ENCODE peak calls at places on chromosomes 7 and 10, in nine cellular contexts. One of them, this sample, is unnamed.
A peak's percentile ranks its signal among the peaks of the same experiment; 100 is the strongest.

GRCh38 chr7:66974986-66975590 is 20.3 kb downstream of the SBDS start:
- DNase-seq in tibial nerve: no peak
- DNase-seq in IMR-90: no peak
- DNase-seq in stomach: no peak
- DNase-seq in gastrocnemius medialis: no peak
- DNase-seq in body of pancreas: no peak
- DNase-seq in uterus: no peak
- DNase-seq in heart left ventricle: no peak
- DNase-seq in A549: no peak
- DNase-seq in this sample: no peak

GRCh38 chr10:23974886-23975830 is 233.8 kb upstream of the KIAA1217 start:
- DNase-seq in tibial nerve: no peak
- DNase-seq in IMR-90: no peak
- DNase-seq in stomach: no peak
- DNase-seq in gastrocnemius medialis: no peak
- DNase-seq in body of pancreas: no peak
- DNase-seq in uterus: no peak
- DNase-seq in heart left ventricle: no peak
- DNase-seq in A549: no peak
- DNase-seq in this sample: no peak

GRCh38 chr7:140541513-140542192 is 62.3 kb upstream of the MKRN1 start:
- DNase-seq in tibial nerve: peak; percentile 39
- DNase-seq in IMR-90: peak; percentile 96
- DNase-seq in stomach: peak; percentile 37
- DNase-seq in gastrocnemius medialis: peak; percentile 49
- DNase-seq in body of pancreas: peak; percentile 42
- DNase-seq in uterus: peak; percentile 90
- DNase-seq in heart left ventricle: peak; percentile 54
- DNase-seq in A549: peak; percentile 95
- DNase-seq in this sample: peak; percentile 84

GRCh38 chr7:115585015-115585655 is 445.4 kb downstream of the TFEC start:
- DNase-seq in tibial nerve: no peak
- DNase-seq in IMR-90: peak; percentile 29
- DNase-seq in stomach: no peak
- DNase-seq in gastrocnemius medialis: no peak
- DNase-seq in body of pancreas: no peak
- DNase-seq in uterus: no peak
- DNase-seq in heart left ventricle: no peak
- DNase-seq in A549: no peak
- DNase-seq in this sample: no peak

GRCh38 chr7:17685141-17685540 is 255.2 kb downstream of the SNX13 start:
- DNase-seq in tibial nerve: no peak
- DNase-seq in IMR-90: no peak
- DNase-seq in stomach: no peak
- DNase-seq in gastrocnemius medialis: no peak
- DNase-seq in body of pancreas: no peak
- DNase-seq in uterus: no peak
- DNase-seq in heart left ventricle: no peak
- DNase-seq in A549: no peak
- DNase-seq in this sample: no peak

GRCh38 chr10:77377678-77378352 is 259.8 kb downstream of the KCNMA1 start:
- DNase-seq in tibial nerve: no peak
- DNase-seq in IMR-90: no peak
- DNase-seq in stomach: no peak
- DNase-seq in gastrocnemius medialis: no peak
- DNase-seq in body of pancreas: peak; percentile 71
- DNase-seq in uterus: no peak
- DNase-seq in heart left ventricle: no peak
- DNase-seq in A549: no peak
- DNase-seq in this sample: no peak

GRCh38 chr10:93224005-93224779 is 150.5 kb downstream of the CYP26A1 start:
- DNase-seq in tibial nerve: no peak
- DNase-seq in IMR-90: no peak
- DNase-seq in stomach: no peak
- DNase-seq in gastrocnemius medialis: no peak
- DNase-seq in body of pancreas: no peak
- DNase-seq in uterus: no peak
- DNase-seq in heart left ventricle: no peak
- DNase-seq in A549: no peak
- DNase-seq in this sample: no peak

GRCh38 chr10:83012866-83013265 is 1126.4 kb upstream of the GHITM start:
- DNase-seq in tibial nerve: no peak
- DNase-seq in IMR-90: no peak
- DNase-seq in stomach: no peak
- DNase-seq in gastrocnemius medialis: no peak
- DNase-seq in body of pancreas: no peak
- DNase-seq in uterus: no peak
- DNase-seq in heart left ventricle: no peak
- DNase-seq in A549: no peak
- DNase-seq in this sample: no peak

GRCh38 chr7:122305475-122306319 is 1.1 kb upstream of the FEZF1 start:
- DNase-seq in tibial nerve: no peak
- DNase-seq in IMR-90: no peak
- DNase-seq in stomach: no peak
- DNase-seq in gastrocnemius medialis: no peak
- DNase-seq in body of pancreas: no peak
- DNase-seq in uterus: no peak
- DNase-seq in heart left ventricle: no peak
- DNase-seq in A549: no peak
- DNase-seq in this sample: no peak

GRCh38 chr10:116688241-116688711 is 54.1 kb downstream of the HSPA12A start:
- DNase-seq in tibial nerve: no peak
- DNase-seq in IMR-90: peak; percentile 80
- DNase-seq in stomach: no peak
- DNase-seq in gastrocnemius medialis: no peak
- DNase-seq in body of pancreas: no peak
- DNase-seq in uterus: peak; percentile 42
- DNase-seq in heart left ventricle: peak; percentile 35
- DNase-seq in A549: no peak
- DNase-seq in this sample: peak; percentile 44

GRCh38 chr10:122461367-122461728 is at the start of gene HTRA1:
- DNase-seq in tibial nerve: peak; percentile 45
- DNase-seq in IMR-90: peak; percentile 61
- DNase-seq in stomach: peak; percentile 56
- DNase-seq in gastrocnemius medialis: peak; percentile 41
- DNase-seq in body of pancreas: peak; percentile 72
- DNase-seq in uterus: peak; percentile 75
- DNase-seq in heart left ventricle: peak; percentile 89
- DNase-seq in A549: peak; percentile 49
- DNase-seq in this sample: peak; percentile 68

GRCh38 chr10:81177651-81178244 is 640.0 kb downstream of the SH2D4B start:
- DNase-seq in tibial nerve: no peak
- DNase-seq in IMR-90: no peak
- DNase-seq in stomach: no peak
- DNase-seq in gastrocnemius medialis: no peak
- DNase-seq in body of pancreas: no peak
- DNase-seq in uterus: no peak
- DNase-seq in heart left ventricle: no peak
- DNase-seq in A549: no peak
- DNase-seq in this sample: no peak

GRCh38 chr7:164882-165660 is 27.3 kb upstream of the FAM20C start:
- DNase-seq in tibial nerve: no peak
- DNase-seq in IMR-90: no peak
- DNase-seq in stomach: peak; percentile 82
- DNase-seq in gastrocnemius medialis: no peak
- DNase-seq in body of pancreas: no peak
- DNase-seq in uterus: no peak
- DNase-seq in heart left ventricle: no peak
- DNase-seq in A549: no peak
- DNase-seq in this sample: no peak

GRCh38 chr10:100265821-100266485 is 1.5 kb downstream of the CWF19L1 start:
- DNase-seq in tibial nerve: no peak
- DNase-seq in IMR-90: no peak
- DNase-seq in stomach: no peak
- DNase-seq in gastrocnemius medialis: no peak
- DNase-seq in body of pancreas: no peak
- DNase-seq in uterus: no peak
- DNase-seq in heart left ventricle: no peak
- DNase-seq in A549: no peak
- DNase-seq in this sample: no peak

GRCh38 chr10:100267237-100268104 is at the start of gene CWF19L1:
- DNase-seq in tibial nerve: peak; percentile 87
- DNase-seq in IMR-90: peak; percentile 88
- DNase-seq in stomach: peak; percentile 90
- DNase-seq in gastrocnemius medialis: peak; percentile 86
- DNase-seq in body of pancreas: peak; percentile 87
- DNase-seq in uterus: peak; percentile 88
- DNase-seq in heart left ventricle: peak; percentile 89
- DNase-seq in A549: peak; percentile 77
- DNase-seq in this sample: peak; percentile 79
- TF ChIP-seq POLR2A in tibial nerve: no peak
- TF ChIP-seq POLR2A in IMR-90: no peak
- TF ChIP-seq POLR2A in stomach: peak; percentile 44
- TF ChIP-seq POLR2A in gastrocnemius medialis: peak; percentile 14
- TF ChIP-seq POLR2A in body of pancreas: peak; percentile 85
- TF ChIP-seq POLR2A in uterus: peak; percentile 27
- TF ChIP-seq POLR2A in heart left ventricle: peak; percentile 51
- TF ChIP-seq POLR2A in A549: peak; percentile 59
- TF ChIP-seq POLR2A in this sample: peak; percentile 67

DNA sequence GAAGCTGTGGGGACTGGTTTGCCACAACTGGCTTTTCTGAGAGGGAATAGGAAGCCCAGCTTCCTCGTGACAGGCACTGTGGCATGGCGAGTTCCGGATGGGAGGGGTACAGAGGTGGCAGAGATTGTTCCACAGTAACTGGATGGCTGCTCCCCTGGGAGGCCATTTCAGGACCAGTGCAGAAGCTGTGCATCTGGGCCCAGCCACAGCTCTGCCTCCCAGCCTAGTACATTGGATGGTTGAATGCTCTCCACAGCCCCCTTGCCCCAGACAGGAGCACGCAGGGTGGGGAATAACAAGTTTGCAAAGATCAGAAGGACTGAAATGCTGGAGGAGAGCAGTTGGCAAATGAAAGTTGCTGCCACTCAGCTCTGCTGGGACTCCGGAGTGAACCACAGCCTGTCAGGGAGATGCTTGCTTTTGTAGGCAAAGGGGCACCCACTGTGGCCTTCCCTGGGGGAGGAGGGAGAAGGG is 51.7 kb downstream of the GSDME start:
- DNase-seq in tibial nerve: no peak
- DNase-seq in IMR-90: no peak
- DNase-seq in stomach: no peak
- DNase-seq in gastrocnemius medialis: no peak
- DNase-seq in body of pancreas: no peak
- DNase-seq in uterus: no peak
- DNase-seq in heart left ventricle: no peak
- DNase-seq in A549: no peak
- DNase-seq in this sample: no peak
- TF ChIP-seq POLR2A in tibial nerve: no peak
- TF ChIP-seq POLR2A in IMR-90: no peak
- TF ChIP-seq POLR2A in stomach: no peak
- TF ChIP-seq POLR2A in gastrocnemius medialis: no peak
- TF ChIP-seq POLR2A in body of pancreas: no peak
- TF ChIP-seq POLR2A in uterus: no peak
- TF ChIP-seq POLR2A in heart left ventricle: no peak
- TF ChIP-seq POLR2A in A549: no peak
- TF ChIP-seq POLR2A in this sample: no peak

GRCh38 chr7:23470290-23471089 is at the start of gene IGF2BP3:
- DNase-seq in tibial nerve: no peak
- DNase-seq in IMR-90: peak; percentile 96
- DNase-seq in stomach: no peak
- DNase-seq in gastrocnemius medialis: no peak
- DNase-seq in body of pancreas: no peak
- DNase-seq in uterus: no peak
- DNase-seq in heart left ventricle: no peak
- DNase-seq in A549: peak; percentile 76
- DNase-seq in this sample: peak; percentile 89
- TF ChIP-seq POLR2A in tibial nerve: no peak
- TF ChIP-seq POLR2A in IMR-90: peak; percentile 37
- TF ChIP-seq POLR2A in stomach: no peak
- TF ChIP-seq POLR2A in gastrocnemius medialis: no peak
- TF ChIP-seq POLR2A in body of pancreas: no peak
- TF ChIP-seq POLR2A in uterus: no peak
- TF ChIP-seq POLR2A in heart left ventricle: no peak
- TF ChIP-seq POLR2A in A549: peak; percentile 34
- TF ChIP-seq POLR2A in this sample: peak; percentile 60

GRCh38 chr7:35398518-35398917 is 144.6 kb upstream of the TBX20 start:
- DNase-seq in tibial nerve: no peak
- DNase-seq in IMR-90: no peak
- DNase-seq in stomach: no peak
- DNase-seq in gastrocnemius medialis: no peak
- DNase-seq in body of pancreas: no peak
- DNase-seq in uterus: no peak
- DNase-seq in heart left ventricle: no peak
- DNase-seq in A549: no peak
- DNase-seq in this sample: no peak

GRCh38 chr7:35401217-35401879 is 147.4 kb upstream of the TBX20 start:
- DNase-seq in tibial nerve: no peak
- DNase-seq in IMR-90: no peak
- DNase-seq in stomach: no peak
- DNase-seq in gastrocnemius medialis: no peak
- DNase-seq in body of pancreas: no peak
- DNase-seq in uterus: no peak
- DNase-seq in heart left ventricle: no peak
- DNase-seq in A549: no peak
- DNase-seq in this sample: no peak

GRCh38 chr7:35405461-35405860 is 151.6 kb upstream of the TBX20 start:
- DNase-seq in tibial nerve: no peak
- DNase-seq in IMR-90: no peak
- DNase-seq in stomach: no peak
- DNase-seq in gastrocnemius medialis: no peak
- DNase-seq in body of pancreas: no peak
- DNase-seq in uterus: no peak
- DNase-seq in heart left ventricle: no peak
- DNase-seq in A549: no peak
- DNase-seq in this sample: no peak

GRCh38 chr7:35399216-35399615 is 145.3 kb upstream of the TBX20 start:
- DNase-seq in tibial nerve: no peak
- DNase-seq in IMR-90: no peak
- DNase-seq in stomach: no peak
- DNase-seq in gastrocnemius medialis: no peak
- DNase-seq in body of pancreas: no peak
- DNase-seq in uterus: no peak
- DNase-seq in heart left ventricle: no peak
- DNase-seq in A549: no peak
- DNase-seq in this sample: no peak

GRCh38 chr7:35399840-35400239 is 145.9 kb upstream of the TBX20 start:
- DNase-seq in tibial nerve: no peak
- DNase-seq in IMR-90: no peak
- DNase-seq in stomach: no peak
- DNase-seq in gastrocnemius medialis: no peak
- DNase-seq in body of pancreas: no peak
- DNase-seq in uterus: no peak
- DNase-seq in heart left ventricle: no peak
- DNase-seq in A549: no peak
- DNase-seq in this sample: no peak
- TF ChIP-seq POLR2A in tibial nerve: no peak
- TF ChIP-seq POLR2A in IMR-90: no peak
- TF ChIP-seq POLR2A in stomach: no peak
- TF ChIP-seq POLR2A in gastrocnemius medialis: no peak
- TF ChIP-seq POLR2A in body of pancreas: no peak
- TF ChIP-seq POLR2A in uterus: no peak
- TF ChIP-seq POLR2A in heart left ventricle: no peak
- TF ChIP-seq POLR2A in A549: no peak
- TF ChIP-seq POLR2A in this sample: no peak